ENCODE peak calls at places on chromosomes 1 and 21, in eight cellular contexts. G is GM12864; E is endothelial cell; R is astrocyte; V is activated naive CD8-positive, alpha-beta T cell treated with anti-CD3 and anti-CD28 coated beads for 36 hours; T is hepatocyte; X is T-helper 9 cell; N is anterior cingulate cortex. K is an unnamed sample.

GRCh38 chr1:51189421-51190073 is 46.5 kb upstream of the RNF11 start:
- DNase-seq in G (peak; percentile 42), E (peak; percentile 59), R (peak; percentile 64), V (peak; percentile 21), T (peak; percentile 82), X (peak; percentile 25), N (no peak), K (peak; percentile 69)

GRCh38 chr1:41242645-41243171 is 602 bp upstream of the SCMH1 start:
- DNase-seq in G (no peak), E (no peak), R (no peak), V (no peak), T (no peak), X (peak; percentile 2), N (no peak), K (no peak)

GRCh38 chr1:22662318-22662717 is 9.3 kb downstream of the C1QB start:
- DNase-seq in G (peak; percentile 12), E (no peak), R (no peak), V (no peak), T (no peak), X (no peak), N (peak; percentile 35), K (peak; percentile 6)

GRCh38 chr1:209485167-209485566 is 98.3 kb upstream of the CAMK1G start:
- DNase-seq in G (no peak), E (no peak), R (peak; percentile 45), V (no peak), T (peak; percentile 46), X (no peak), N (no peak), K (no peak)

GRCh38 chr1:102595106-102595505 is 513.2 kb downstream of the COL11A1 start:
- DNase-seq in G (no peak), E (no peak), R (peak; percentile 27), V (no peak), T (no peak), X (no peak), N (no peak), K (no peak)

GRCh38 chr1:7224644-7225043 is 439.4 kb downstream of the CAMTA1 start:
- DNase-seq in G (no peak), E (peak; percentile 38), R (no peak), V (no peak), T (no peak), X (no peak), N (no peak), K (no peak)

GRCh38 chr1:110483308-110483685 is 32.3 kb downstream of the PROK1 start:
- DNase-seq in G (no peak), E (no peak), R (no peak), V (no peak), T (no peak), X (no peak), N (no peak), K (no peak)

GRCh38 chr1:234988536-234988935 is 140.1 kb downstream of the TOMM20 start:
- DNase-seq in G (no peak), E (no peak), R (no peak), V (no peak), T (no peak), X (no peak), N (no peak), K (no peak)

GRCh38 chr1:9628541-9629444 is 22.7 kb upstream of the PIK3CD start:
- DNase-seq in G (peak; percentile 54), E (no peak), R (no peak), V (peak; percentile 84), T (no peak), X (peak; percentile 51), N (no peak), K (no peak)

GRCh38 chr1:99969729-99970591 is at the start of gene SLC35A3:
- DNase-seq in G (peak; percentile 62), E (peak; percentile 67), R (peak; percentile 63), V (peak; percentile 86), T (peak; percentile 88), X (peak; percentile 62), N (peak; percentile 72), K (peak; percentile 88)

GRCh38 chr1:31932491-31933316 is 5.5 kb downstream of the PTP4A2 start:
- DNase-seq in G (no peak), E (no peak), R (no peak), V (no peak), T (peak; percentile 26), X (no peak), N (no peak), K (no peak)

GRCh38 chr1:44405804-44406743 is 1.0 kb downstream of the RNF220 start:
- DNase-seq in G (no peak), E (peak; percentile 35), R (no peak), V (peak; percentile 53), T (peak; percentile 20), X (no peak), N (peak; percentile 29), K (peak; percentile 30)

GRCh38 chr1:175080030-175080429 is 12.4 kb downstream of the TNN start:
- DNase-seq in G (no peak), E (no peak), R (no peak), V (no peak), T (no peak), X (no peak), N (no peak), K (no peak)

GRCh38 chr21:19198801-19199200 is 795.2 kb upstream of the TMPRSS15 start:
- DNase-seq in G (no peak), E (no peak), R (no peak), V (no peak), T (no peak), X (no peak), N (no peak), K (no peak)

K was measured in Calu3.